ENCODE peak calls at places on chromosome 12, in nine cellular contexts. Y is endothelial cell of umbilical vein, U is PC-3, F is GM23248, Z is HepG2, A is K562, N is hepatocyte, G is astrocyte, L is GM23338. K is an unnamed sample.

GRCh38 chr12:113142173-113142885 is 6.8 kb upstream of the RASAL1 start:
- DNase-seq in Y (no peak), U (no peak), F (no peak), Z (peak; percentile 17), A (no peak), N (no peak), G (no peak), L (no peak), K (no peak)

GRCh38 chr12:39442895-39443703 is at the start of gene KIF21A:
- DNase-seq in Y (peak; percentile 94), U (peak; percentile 97), F (peak; percentile 97), Z (peak; percentile 88), A (peak; percentile 95), N (peak; percentile 96), G (peak; percentile 81), L (peak; percentile 90), K (peak; percentile 44)

GRCh38 chr12:117125769-117126168 is 26.6 kb upstream of the TESC start:
- DNase-seq in Y (no peak), U (no peak), F (no peak), Z (no peak), A (no peak), N (no peak), G (no peak), L (no peak), K (no peak)

GRCh38 chr12:122843472-122843871 is 8.2 kb downstream of the HIP1R start:
- DNase-seq in Y (no peak), U (no peak), F (no peak), Z (no peak), A (no peak), N (no peak), G (no peak), L (no peak), K (no peak)

GRCh38 chr12:110592078-110592477 is 9.0 kb upstream of the PPTC7 start:
- DNase-seq in Y (no peak), U (no peak), F (no peak), Z (no peak), A (no peak), N (no peak), G (no peak), L (no peak), K (no peak)

GRCh38 chr12:79115743-79116142 is 251.2 kb downstream of the SYT1 start:
- DNase-seq in Y (no peak), U (no peak), F (no peak), Z (no peak), A (no peak), N (no peak), G (no peak), L (no peak), K (no peak)

GRCh38 chr12:56037161-56037560 is 4.6 kb upstream of the RPS26 start:
- DNase-seq in Y (no peak), U (no peak), F (no peak), Z (no peak), A (no peak), N (no peak), G (no peak), L (no peak), K (no peak)

GRCh38 chr12:3456809-3457208 is 34.2 kb upstream of the PRMT8 start:
- DNase-seq in Y (no peak), U (no peak), F (no peak), Z (peak; percentile 5), A (no peak), N (no peak), G (no peak), L (peak; percentile 89), K (no peak)

GRCh38 chr12:9256758-9257405 is 48.7 kb upstream of the PZP start:
- DNase-seq in Y (no peak), U (no peak), F (no peak), Z (no peak), A (no peak), N (no peak), G (no peak), L (no peak), K (no peak)

GRCh38 chr12:115946867-115947695 is 330.4 kb downstream of the MED13L start:
- DNase-seq in Y (no peak), U (peak; percentile 57), F (peak; percentile 41), Z (peak; percentile 8), A (peak; percentile 34), N (no peak), G (no peak), L (peak; percentile 53), K (no peak)

GRCh38 chr12:19971881-19972280 is 396.5 kb upstream of the PDE3A start:
- DNase-seq in Y (no peak), U (no peak), F (no peak), Z (no peak), A (no peak), N (no peak), G (no peak), L (no peak), K (no peak)

GRCh38 chr12:92363295-92364146 is 217.9 kb upstream of the BTG1 start:
- DNase-seq in Y (peak; percentile 31), U (no peak), F (peak; percentile 54), Z (no peak), A (peak; percentile 62), N (peak; percentile 15), G (peak; percentile 32), L (peak; percentile 2), K (no peak)

GRCh38 chr12:132009336-132009859 is 59.7 kb downstream of the EP400 start:
- DNase-seq in Y (no peak), U (no peak), F (no peak), Z (no peak), A (no peak), N (no peak), G (no peak), L (no peak), K (no peak)

GRCh38 chr12:68863109-68863770 is 55.3 kb downstream of the MDM2 start:
- DNase-seq in Y (no peak), U (no peak), F (no peak), Z (no peak), A (no peak), N (no peak), G (no peak), L (no peak), K (no peak)
- H3K4me3 ChIP-seq in Y (no peak overlapping the region), U (no peak overlapping the region), F (peak overlapping the region; percentile 24), Z (no peak overlapping the region), A (no peak overlapping the region), N (no peak overlapping the region), G (no peak overlapping the region), L (no peak overlapping the region), K (no peak overlapping the region)

GRCh38 chr12:26125451-26126339 is 858 bp upstream of the BHLHE41 start:
- DNase-seq in Y (peak; percentile 53), U (peak; percentile 98), F (peak; percentile 91), Z (peak; percentile 36), A (no peak), N (peak; percentile 89), G (peak; percentile 77), L (peak; percentile 82), K (peak; percentile 63)

GRCh38 chr12:26127404-26127803 is 2.6 kb upstream of the BHLHE41 start:
- DNase-seq in Y (no peak), U (peak; percentile 26), F (no peak), Z (no peak), A (no peak), N (no peak), G (no peak), L (no peak), K (no peak)

GRCh38 chr12:26128180-26128579 is 3.3 kb upstream of the BHLHE41 start:
- DNase-seq in Y (no peak), U (peak; percentile 48), F (peak; percentile 36), Z (no peak), A (no peak), N (no peak), G (no peak), L (no peak), K (no peak)

GRCh38 chr12:26124491-26125450 is at the start of gene BHLHE41:
- DNase-seq in Y (peak; percentile 23), U (peak; percentile 93), F (peak; percentile 76), Z (no peak), A (no peak), N (peak; percentile 78), G (peak; percentile 76), L (peak; percentile 93), K (no peak)

GRCh38 chr12:26126340-26127284 is 1.8 kb upstream of the BHLHE41 start:
- DNase-seq in Y (peak; percentile 64), U (peak; percentile 94), F (peak; percentile 94), Z (peak; percentile 28), A (peak; percentile 62), N (peak; percentile 92), G (peak; percentile 77), L (peak; percentile 84), K (no peak)
- TF ChIP-seq EZH2 in Y (peak; percentile 33), U (no peak), F (no peak), Z (no peak), A (peak; percentile 30), N (no peak), G (no peak), L (peak; percentile 80), K (no peak)

DNA sequence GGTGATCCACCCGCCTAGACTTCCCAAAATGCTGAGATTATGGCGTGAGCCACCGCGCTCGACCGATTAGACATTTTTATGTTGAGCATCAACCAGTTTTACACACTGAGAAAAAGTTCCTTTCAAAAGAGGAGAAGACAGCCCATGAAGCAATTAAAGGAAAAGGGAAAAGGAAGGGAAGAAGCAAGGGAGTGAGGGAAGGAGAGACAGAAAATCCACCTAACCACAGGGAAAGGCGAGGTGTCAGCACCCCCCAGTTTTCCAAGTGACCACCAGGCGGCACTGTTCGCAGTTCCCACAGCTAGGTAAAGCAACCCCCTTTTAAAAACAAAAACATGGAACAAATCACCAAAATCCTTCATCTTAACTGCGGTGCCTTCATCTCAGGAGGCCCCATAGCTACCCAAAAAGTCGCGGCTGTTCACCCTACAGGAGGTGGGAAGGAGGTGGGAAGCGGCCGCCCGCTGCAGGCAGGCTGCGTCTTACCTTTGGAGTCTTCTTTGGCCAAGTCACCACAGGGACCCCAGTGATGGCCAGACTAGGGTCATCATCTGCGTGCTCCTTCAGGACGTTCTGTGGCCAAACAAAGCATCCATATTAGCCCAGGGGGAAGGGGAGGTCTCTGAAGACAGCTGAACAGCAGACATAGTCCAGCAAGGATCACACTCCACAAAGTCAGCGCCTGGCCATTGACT is 86.6 kb downstream of the KDM2B start:
- DNase-seq in Y (peak; percentile 31), U (peak; percentile 53), F (peak; percentile 46), Z (no peak), A (peak; percentile 71), N (peak; percentile 35), G (no peak), L (peak; percentile 78), K (no peak)
- H3K79me2 ChIP-seq in Y (no peaks in the 10 kb centered on the region), U (no peaks in the 10 kb centered on the region), F (no peaks in the 10 kb centered on the region), Z (no peaks in the 10 kb centered on the region), A (no peaks in the 10 kb centered on the region), N (no peaks in the 10 kb centered on the region), G (no peaks in the 10 kb centered on the region), L (peaks cover 53% of the 10 kb centered on the region), K (no peaks in the 10 kb centered on the region)

GRCh38 chr12:53755451-53756290 is 3.9 kb upstream of the CISTR start:
- DNase-seq in Y (no peak), U (no peak), F (no peak), Z (no peak), A (no peak), N (no peak), G (no peak), L (peak; percentile 77), K (no peak)

GRCh38 chr12:53759261-53759660 is 7.5 kb upstream of the CISTR start:
- DNase-seq in Y (no peak), U (no peak), F (no peak), Z (no peak), A (no peak), N (no peak), G (no peak), L (no peak), K (no peak)

GRCh38 chr12:53758081-53758769 is 6.4 kb upstream of the CISTR start:
- DNase-seq in Y (no peak), U (no peak), F (no peak), Z (no peak), A (no peak), N (no peak), G (no peak), L (no peak), K (no peak)

GRCh38 chr12:53756300-53757094 is 4.7 kb upstream of the CISTR start:
- DNase-seq in Y (no peak), U (no peak), F (no peak), Z (no peak), A (no peak), N (no peak), G (no peak), L (peak; percentile 44), K (no peak)

GRCh38 chr12:53757095-53757770 is 5.5 kb upstream of the CISTR start:
- DNase-seq in Y (peak; percentile 63), U (peak; percentile 80), F (peak; percentile 78), Z (peak; percentile 44), A (peak; percentile 81), N (peak; percentile 78), G (peak; percentile 14), L (peak; percentile 96), K (no peak)
- H3K4me3 ChIP-seq in Y (no peak overlapping the region), U (peak overlapping the region; percentile 34), F (peak overlapping the region; percentile 35), Z (no peak overlapping the region), A (no peak overlapping the region), N (no peak overlapping the region), G (no peak overlapping the region), L (peak overlapping the region; percentile 47), K (peak overlapping the region; percentile 14)